ENCODE peak calls at places on chromosomes 16 and 17, in six cellular contexts. X is HL-60; D is left ventricle myocardium inferior; E is brain microvascular endothelial cell; Z is CD4-positive, alpha-beta memory T cell; G is Karpas-422. M is an unnamed sample.

GRCh38 chr17:65446043-65446442 is 115.4 kb downstream of the AXIN2 start:
- DNase-seq in Z (no peak), E (no peak), G (no peak), X (no peak), D (no peak), M (no peak)

GRCh38 chr16:47873434-47873833 is 282.4 kb downstream of the ABCC12 start:
- DNase-seq in Z (no peak), X (no peak), G (peak; percentile 83), D (no peak), E (no peak), M (no peak)

GRCh38 chr16:16146380-16147315 is 76.6 kb downstream of the ABCC6 start:
- DNase-seq in E (no peak), X (no peak), Z (no peak), G (no peak), D (no peak), M (no peak)

GRCh38 chr17:40304464-40304863 is 4.5 kb upstream of the RARA start:
- DNase-seq in E (no peak), X (no peak), Z (no peak), D (no peak), G (no peak), M (no peak)

GRCh38 chr16:48452991-48453760 is 68.0 kb upstream of the SIAH1 start:
- DNase-seq in D (peak; percentile 33), G (no peak), E (no peak), X (no peak), Z (no peak), M (no peak)

GRCh38 chr16:85395207-85395912 is 217.8 kb upstream of the GSE1 start:
- DNase-seq in Z (no peak), G (peak; percentile 58), D (peak; percentile 67), E (peak; percentile 95), X (no peak), M (peak; percentile 63)

GRCh38 chr16:72937916-72938315 is 110.0 kb downstream of the ZFHX3 start:
- DNase-seq in X (no peak), Z (no peak), G (no peak), E (no peak), D (no peak), M (no peak)

GRCh38 chr17:81253358-81254131 is 14.4 kb downstream of the NDUFAF8 start:
- DNase-seq in X (peak; percentile 33), Z (peak; percentile 64), G (peak; percentile 64), E (peak; percentile 27), D (no peak), M (peak; percentile 43)

GRCh38 chr16:24713379-24713778 is 16.1 kb upstream of the TNRC6A start:
- DNase-seq in E (no peak), G (peak; percentile 17), X (no peak), D (no peak), Z (no peak), M (no peak)

GRCh38 chr17:79824234-79824633 is 15.0 kb downstream of the CBX4 start:
- DNase-seq in D (no peak), E (no peak), X (no peak), G (no peak), Z (no peak), M (no peak)

GRCh38 chr16:75494696-75495601 is at the start of gene CHST6:
- DNase-seq in E (peak; percentile 7), X (no peak), Z (no peak), D (peak; percentile 41), G (no peak), M (peak; percentile 27)

GRCh38 chr17:146546-146945 is 9.2 kb downstream of the SCGB1C2 start:
- DNase-seq in Z (no peak), X (no peak), G (no peak), E (no peak), D (peak; percentile 6), M (no peak)

GRCh38 chr17:44053130-44053872 is 13.2 kb downstream of the LSM12 start:
- DNase-seq in D (no peak), E (no peak), Z (no peak), X (no peak), G (no peak), M (no peak)

GRCh38 chr17:29608986-29609385 is 13.7 kb downstream of the CORO6 start:
- DNase-seq in X (no peak), Z (no peak), G (no peak), D (no peak), E (no peak), M (no peak)

GRCh38 chr16:11909653-11910551 is 5.9 kb downstream of the GSPT1 start:
- DNase-seq in X (no peak), D (no peak), G (no peak), E (no peak), Z (no peak), M (no peak)

GRCh38 chr17:19334331-19334730 is 28.2 kb downstream of the B9D1 start:
- DNase-seq in X (no peak), G (no peak), Z (no peak), D (no peak), E (no peak), M (no peak)
- H3K27me3 ChIP-seq in X (no peaks in the 10 kb centered on the region), G (no peaks in the 10 kb centered on the region), Z (no peaks in the 10 kb centered on the region), D (no peaks in the 10 kb centered on the region), E (no peaks in the 10 kb centered on the region), M (no peaks in the 10 kb centered on the region)

DNA sequence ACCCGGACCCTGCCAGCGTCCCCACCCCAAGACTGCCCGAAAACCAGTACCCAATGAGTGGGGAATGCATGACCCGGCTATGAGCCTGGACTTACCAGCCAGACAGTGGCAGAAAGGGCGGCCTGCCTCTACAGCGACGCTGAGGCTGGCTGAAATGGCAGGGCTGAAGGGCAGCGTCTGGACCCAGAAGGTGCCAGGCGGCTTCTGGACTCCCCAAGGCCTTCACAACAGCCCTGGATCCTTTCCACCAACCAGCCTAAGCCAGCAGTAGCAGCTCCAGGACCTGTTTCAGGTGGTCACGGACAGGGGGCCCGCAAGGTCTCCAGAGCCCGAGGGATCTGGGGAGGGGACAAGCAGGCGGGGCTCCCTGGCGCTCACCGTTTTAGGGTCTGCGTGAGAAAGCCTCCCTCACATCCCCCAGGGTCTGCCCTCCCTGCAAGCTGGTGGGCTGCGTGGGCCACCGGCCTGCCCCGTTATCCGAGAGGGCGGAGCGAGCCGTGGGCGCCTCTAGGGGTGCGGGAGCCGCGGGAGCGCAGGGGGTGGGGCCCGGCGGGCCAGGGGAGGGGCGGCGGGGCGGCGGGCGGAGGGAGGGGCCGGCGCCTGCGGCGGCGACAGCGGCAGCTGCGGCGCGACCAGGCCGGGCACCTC is at the start of gene RIPOR1:
- DNase-seq in G (no peak), X (peak; percentile 29), D (peak; percentile 75), Z (no peak), E (no peak), M (peak; percentile 21)
- H3K27me3 ChIP-seq in G (no peaks in the 10 kb centered on the region), X (no peaks in the 10 kb centered on the region), D (no peaks in the 10 kb centered on the region), Z (peaks cover 7% of the 10 kb centered on the region), E (no peaks in the 10 kb centered on the region), M (no peaks in the 10 kb centered on the region)

GRCh38 chr17:47871048-47871447 is 20.1 kb upstream of the SP6 start:
- DNase-seq in D (no peak), Z (no peak), G (no peak), X (no peak), E (no peak), M (no peak)

GRCh38 chr17:47872019-47872650 is 21.2 kb upstream of the SP6 start:
- DNase-seq in G (no peak), D (no peak), X (no peak), Z (no peak), E (no peak), M (no peak)

GRCh38 chr17:47873200-47874090 is 22.5 kb upstream of the SP6 start:
- DNase-seq in X (no peak), G (no peak), Z (no peak), E (no peak), D (no peak), M (no peak)

GRCh38 chr17:47875011-47875471 is 21.0 kb upstream of the SP2 start:
- DNase-seq in E (no peak), D (no peak), G (no peak), Z (no peak), X (no peak), M (no peak)

GRCh38 chr17:47872651-47873161 is 21.7 kb upstream of the SP6 start:
- DNase-seq in G (no peak), Z (no peak), D (no peak), E (no peak), X (no peak), M (no peak)
- H3K27me3 ChIP-seq in G (no peaks in the 10 kb centered on the region), Z (no peaks in the 10 kb centered on the region), D (peaks cover 99% of the 10 kb centered on the region), E (peaks cover 55% of the 10 kb centered on the region), X (peaks cover 9% of the 10 kb centered on the region), M (peaks cover 47% of the 10 kb centered on the region)

DNA sequence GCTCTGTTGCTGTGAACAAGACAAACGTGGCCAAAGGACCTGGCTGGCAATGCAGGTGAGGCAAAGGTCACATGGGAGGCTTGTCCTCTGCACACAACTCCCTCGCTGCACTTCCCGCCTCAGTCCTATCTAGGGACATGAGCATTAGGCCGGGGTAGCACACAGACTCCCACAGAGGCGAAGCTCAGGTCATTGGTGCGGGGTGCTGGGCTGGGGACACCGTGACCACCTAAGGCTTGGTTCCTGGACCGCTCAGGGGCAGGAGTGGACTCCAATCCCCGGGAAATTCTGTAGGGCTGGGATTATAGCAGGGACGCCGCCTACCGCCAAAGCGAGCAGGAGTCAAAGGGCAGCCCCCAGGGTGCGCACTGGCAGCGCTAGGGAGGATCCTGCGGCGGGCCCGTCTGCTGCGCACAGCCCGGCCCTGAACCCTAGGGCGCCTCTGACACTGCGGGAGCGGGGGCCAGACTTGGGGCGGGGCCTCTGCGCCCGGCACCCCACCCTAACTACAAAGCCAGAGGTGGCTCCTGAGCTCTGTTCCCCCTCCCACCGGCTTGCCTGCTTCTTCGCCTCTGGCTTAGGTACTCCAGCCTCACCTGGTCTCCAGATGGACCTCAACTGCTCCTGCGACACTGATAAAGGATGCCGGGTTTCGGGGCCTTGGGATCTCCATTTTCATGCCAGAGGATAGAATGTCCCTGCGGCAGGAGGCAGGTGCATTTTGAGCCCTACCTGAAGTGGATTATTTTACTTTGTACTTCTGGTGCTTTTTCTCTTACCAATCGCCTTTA is 3.9 kb upstream of the MT1B start:
- DNase-seq in X (no peak), E (no peak), Z (no peak), D (no peak), G (no peak), M (no peak)
- H3K27me3 ChIP-seq in X (peaks cover 69% of the 10 kb centered on the region), E (peaks cover 26% of the 10 kb centered on the region), Z (no peaks in the 10 kb centered on the region), D (peaks cover 86% of the 10 kb centered on the region), G (no peaks in the 10 kb centered on the region), M (peaks cover 71% of the 10 kb centered on the region)

GRCh38 chr17:36661688-36662087 is 60.3 kb downstream of the MRM1 start:
- DNase-seq in G (no peak), E (no peak), X (no peak), D (no peak), Z (no peak), M (no peak)
- H3K27me3 ChIP-seq in G (no peaks in the 10 kb centered on the region), E (peaks cover 14% of the 10 kb centered on the region), X (peaks cover 25% of the 10 kb centered on the region), D (peaks cover 100% of the 10 kb centered on the region), Z (peaks cover 7% of the 10 kb centered on the region), M (peaks cover 16% of the 10 kb centered on the region)

DNA sequence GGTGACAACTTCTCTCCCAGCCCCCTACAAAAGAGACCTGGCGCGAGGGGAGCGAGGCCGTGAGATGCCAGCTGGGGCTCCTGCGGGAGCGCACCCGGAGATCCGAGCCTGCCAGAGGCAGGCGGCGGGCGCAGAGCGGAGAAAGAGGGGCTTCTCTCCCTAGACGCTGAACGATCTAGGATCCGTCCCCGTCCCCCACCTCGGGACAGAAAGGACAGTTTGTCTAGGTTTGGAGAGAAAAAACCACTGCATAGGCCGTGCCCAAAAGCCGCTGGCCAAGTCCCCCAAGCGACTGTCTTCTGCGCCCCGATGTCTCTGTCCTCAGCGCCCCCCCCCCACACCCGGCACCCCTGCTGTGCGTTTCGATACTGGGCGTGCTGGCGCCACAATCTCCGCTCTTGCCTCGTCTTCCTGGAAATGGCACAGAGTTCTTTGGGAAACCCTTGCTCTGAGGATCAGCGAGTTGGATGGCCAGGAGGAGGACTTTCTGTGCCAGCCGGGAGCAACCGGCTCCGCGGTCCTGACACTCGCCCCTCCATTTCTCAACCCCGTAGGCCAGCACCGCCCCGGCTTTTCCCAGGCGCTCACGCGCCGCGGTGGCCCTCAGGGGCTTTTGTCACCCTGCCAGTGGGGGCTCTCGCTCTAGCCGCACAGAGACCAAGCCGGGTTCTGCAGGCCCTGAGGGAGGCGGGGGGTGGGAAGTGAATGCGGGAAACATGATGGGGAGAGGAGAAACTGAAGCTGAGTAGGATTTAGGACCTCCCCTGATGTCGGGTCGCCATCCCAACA is 1.0 kb downstream of the SSTR2 start:
- DNase-seq in E (no peak), D (no peak), G (peak; percentile 74), X (no peak), Z (no peak), M (no peak)
- H3K27me3 ChIP-seq in E (peaks cover 43% of the 10 kb centered on the region), D (peaks cover 89% of the 10 kb centered on the region), G (no peaks in the 10 kb centered on the region), X (peaks cover 40% of the 10 kb centered on the region), Z (peaks cover 24% of the 10 kb centered on the region), M (peaks cover 53% of the 10 kb centered on the region)

M was measured in endothelial cell of umbilical vein.